ENCODE peak calls at places on chromosomes 3 and 15, in four cellular contexts. I, W, D and M are unnamed samples.

GRCh38 chr3:114083112-114083511 is 26.6 kb downstream of the QTRT2 start:
- DNase-seq in D (no peak), W (no peak), I (no peak), M (no peak)

GRCh38 chr15:60975951-60976350 is 253.2 kb downstream of the RORA start:
- DNase-seq in W (no peak), D (no peak), I (no peak), M (no peak)

GRCh38 chr3:98551754-98552153 is 20.0 kb downstream of the GPR15 start:
- DNase-seq in W (no peak), D (no peak), I (no peak), M (no peak)

GRCh38 chr3:128726691-128727031 is 678 bp downstream of the RAB7A start:
- DNase-seq in D (peak; percentile 19), I (peak; percentile 88), W (peak; percentile 70), M (peak; percentile 82)

GRCh38 chr15:58545307-58546065 is 113.7 kb downstream of the LIPC start:
- DNase-seq in I (no peak), W (no peak), D (no peak), M (no peak)

GRCh38 chr15:80228959-80229610 is 22.9 kb downstream of the CTXND1 start:
- DNase-seq in W (no peak), I (peak; percentile 10), D (no peak), M (no peak)

GRCh38 chr3:121998588-121999473 is 23.2 kb downstream of the ILDR1 start:
- DNase-seq in I (no peak), D (no peak), W (no peak), M (no peak)

GRCh38 chr3:188049890-188050530 is 103.9 kb upstream of the LPP start:
- DNase-seq in D (peak; percentile 24), W (no peak), I (no peak), M (no peak)

GRCh38 chr15:101242160-101242998 is 9.5 kb downstream of the CHSY1 start:
- DNase-seq in D (peak; percentile 44), I (peak; percentile 57), W (no peak), M (no peak)

GRCh38 chr3:184299488-184300376 is 691 bp downstream of the PSMD2 start:
- DNase-seq in D (no peak), I (peak; percentile 44), W (no peak), M (peak; percentile 4)

GRCh38 chr3:9111349-9112265 is 137.8 kb downstream of the SRGAP3 start:
- DNase-seq in W (no peak), D (no peak), I (no peak), M (peak; percentile 80)

GRCh38 chr3:114809668-114810413 is 337.2 kb downstream of the ZBTB20 start:
- DNase-seq in D (no peak), I (peak; percentile 5), W (no peak), M (no peak)

GRCh38 chr3:126284258-126284904 is 72.8 kb downstream of the KLF15 start:
- DNase-seq in W (no peak), I (peak; percentile 92), D (no peak), M (no peak)

GRCh38 chr3:132256984-132257383 is 60.2 kb upstream of the ACP3 start:
- DNase-seq in W (no peak), I (peak; percentile 37), D (no peak), M (no peak)

GRCh38 chr3:24332092-24332491 is 162.6 kb downstream of the THRB start:
- DNase-seq in D (no peak), W (no peak), I (no peak), M (no peak)

GRCh38 chr3:136070334-136070733 is 104.8 kb downstream of the PPP2R3A start:
- DNase-seq in W (no peak), D (no peak), I (peak; percentile 80), M (no peak)

GRCh38 chr3:66367979-66368378 is 132.8 kb downstream of the LRIG1 start:
- DNase-seq in W (no peak), I (no peak), D (no peak), M (no peak)

GRCh38 chr3:118842147-118842863 is 192.3 kb downstream of the IGSF11 start:
- DNase-seq in D (no peak), W (no peak), I (no peak), M (no peak)

GRCh38 chr3:119891944-119892721 is 110.2 kb downstream of the NR1I2 start:
- DNase-seq in W (no peak), D (peak; percentile 10), I (peak; percentile 56), M (no peak)

GRCh38 chr3:186261638-186262037 is 100.4 kb downstream of the DGKG start:
- DNase-seq in D (no peak), W (no peak), I (no peak), M (no peak)

GRCh38 chr3:186257866-186258265 is 104.2 kb downstream of the DGKG start:
- DNase-seq in I (no peak), D (no peak), W (no peak), M (no peak)

GRCh38 chr3:186259612-186260383 is 102.2 kb downstream of the DGKG start:
- DNase-seq in I (peak; percentile 84), D (peak; percentile 49), W (peak; percentile 82), M (peak; percentile 87)

GRCh38 chr3:186260726-186261125 is 101.3 kb downstream of the DGKG start:
- DNase-seq in W (no peak), D (no peak), I (no peak), M (no peak)

DNA sequence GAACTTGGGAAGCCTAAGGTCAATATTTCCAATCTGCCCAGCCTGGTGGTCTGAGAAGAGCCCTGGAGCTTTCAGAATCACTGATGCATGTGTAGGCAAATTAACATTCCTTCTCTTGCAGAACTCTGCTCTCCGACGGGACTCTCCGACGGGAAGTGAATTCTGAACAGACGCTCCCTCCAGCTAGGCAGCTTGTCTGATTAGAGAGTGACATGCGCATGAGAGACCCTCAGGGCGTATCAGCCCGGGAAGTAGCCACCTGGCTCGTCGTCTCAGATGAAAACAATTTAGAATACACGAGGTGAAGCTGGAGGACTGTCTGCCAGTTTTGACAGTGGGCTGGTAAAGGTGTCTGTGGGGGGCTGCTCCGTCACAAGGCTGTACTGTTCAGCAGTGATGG is 103.1 kb downstream of the DGKG start:
- DNase-seq in W (no peak), D (no peak), I (no peak), M (no peak)
- H3K27ac ChIP-seq in W (no peak overlapping the region), D (no peak overlapping the region), I (no peak overlapping the region), M (no peak overlapping the region)

DNA sequence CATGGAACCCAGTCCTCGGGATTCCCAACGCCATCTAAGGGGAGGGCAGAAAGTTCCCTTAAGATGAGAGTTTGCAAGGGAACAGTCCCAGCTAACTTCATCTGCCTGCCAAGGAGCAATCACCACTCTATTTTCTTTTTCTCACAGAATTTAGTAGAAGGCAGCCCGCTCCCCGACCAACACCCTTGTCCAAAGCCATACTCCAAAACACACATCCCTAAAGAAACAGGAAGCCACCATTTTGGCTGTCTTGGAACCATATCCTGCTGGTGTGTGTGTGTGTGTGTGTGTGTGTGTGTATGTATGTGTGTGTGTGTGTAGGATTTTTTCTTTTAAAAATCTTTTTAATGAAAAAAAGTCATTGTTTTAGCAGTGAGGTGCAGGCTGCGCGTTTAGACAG is 7.0 kb upstream of the FGD5 start:
- DNase-seq in W (no peak), D (no peak), I (no peak), M (no peak)
- H3K4me3 ChIP-seq in W (peak overlapping the region; percentile 72), D (no peak overlapping the region), I (no peak overlapping the region), M (no peak overlapping the region)

GRCh38 chr3:146156060-146156459 is 4.9 kb downstream of the PLOD2 start:
- DNase-seq in W (no peak), I (no peak), D (no peak), M (no peak)

GRCh38 chr3:146154316-146154715 is 6.7 kb downstream of the PLOD2 start:
- DNase-seq in D (no peak), I (no peak), W (no peak), M (no peak)

GRCh38 chr3:146155022-146155421 is 6.0 kb downstream of the PLOD2 start:
- DNase-seq in I (no peak), D (no peak), W (no peak), M (no peak)

GRCh38 chr3:146153429-146153828 is 7.6 kb downstream of the PLOD2 start:
- DNase-seq in I (no peak), D (no peak), W (no peak), M (no peak)

DNA sequence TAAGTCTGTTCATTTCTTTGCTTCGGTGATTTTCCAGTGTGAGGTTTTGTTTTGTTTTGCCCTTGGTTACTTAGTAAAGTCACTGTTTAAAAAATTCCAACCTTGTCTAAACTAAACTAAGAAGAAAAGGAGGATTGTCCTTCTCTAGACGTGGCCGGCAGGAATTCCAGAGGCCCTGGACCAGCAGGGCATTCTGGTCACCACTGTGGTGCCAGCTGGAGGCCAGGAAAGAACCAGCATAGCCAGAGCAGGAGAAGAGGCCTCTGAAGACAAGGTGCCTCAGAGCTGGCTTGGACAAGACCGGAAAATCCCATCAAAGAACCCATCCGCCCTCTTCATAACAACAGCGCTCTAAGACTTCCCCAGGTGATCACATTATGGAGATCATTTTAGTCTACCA is 8.1 kb downstream of the PLOD2 start:
- DNase-seq in I (peak; percentile 56), D (no peak), W (no peak), M (peak; percentile 49)
- H3K27ac ChIP-seq in I (no peak overlapping the region), D (no peak overlapping the region), W (no peak overlapping the region), M (peak overlapping the region; percentile 77)

GRCh38 chr3:127622772-127623576 is 6.0 kb upstream of the PODXL2 start:
- DNase-seq in I (no peak), D (no peak), W (no peak), M (peak; percentile 45)
- H3K4me3 ChIP-seq in I (no peak overlapping the region), D (no peak overlapping the region), W (no peak overlapping the region), M (no peak overlapping the region)

GRCh38 chr3:69292959-69293574 is 92.8 kb downstream of the FRMD4B start:
- DNase-seq in I (no peak), D (no peak), W (no peak), M (no peak)
- H3K27ac ChIP-seq in I (peak overlapping the region; percentile 94), D (no peak overlapping the region), W (no peak overlapping the region), M (no peak overlapping the region)

GRCh38 chr15:38130739-38131498 is 121.7 kb upstream of the SPRED1 start:
- DNase-seq in W (peak; percentile 79), D (no peak), I (peak; percentile 95), M (peak; percentile 92)
- H3K4me3 ChIP-seq in W (peak overlapping the region; percentile 22), D (no peak overlapping the region), I (no peak overlapping the region), M (no peak overlapping the region)

GRCh38 chr3:60578936-60579335 is 672.3 kb downstream of the FHIT start:
- DNase-seq in W (no peak), I (peak; percentile 68), D (no peak), M (no peak)
- H3K27ac ChIP-seq in W (no peak overlapping the region), I (no peak overlapping the region), D (no peak overlapping the region), M (no peak overlapping the region)

DNA sequence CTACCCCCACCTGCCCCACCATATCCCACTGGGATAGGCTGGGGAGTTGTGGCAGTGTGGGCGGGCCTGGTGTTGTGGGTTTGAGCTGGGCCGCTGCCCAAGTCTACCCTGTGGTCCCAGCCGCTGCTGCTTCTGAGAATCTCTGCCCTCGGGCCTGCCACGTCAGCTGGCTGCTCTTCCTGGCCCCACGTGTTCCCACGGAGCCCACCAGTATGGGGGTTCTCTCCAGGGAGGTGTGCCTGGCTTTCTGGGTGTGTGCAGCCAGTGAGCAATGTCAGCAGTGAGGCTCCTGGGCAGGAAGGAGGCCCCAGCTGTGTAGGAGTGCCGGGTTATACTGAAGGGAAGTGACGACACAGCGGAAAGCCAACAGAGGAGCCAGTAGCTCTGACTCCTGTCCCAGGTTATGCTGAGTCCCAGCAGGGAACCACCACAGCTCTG is 10.5 kb downstream of the GNAI2 start:
- DNase-seq in D (peak; percentile 69), W (peak; percentile 74), I (peak; percentile 99), M (peak; percentile 69)
- H3K4me3 ChIP-seq in D (peak overlapping the region; percentile 55), W (peak overlapping the region; percentile 52), I (peak overlapping the region; percentile 41), M (no peak overlapping the region)

GRCh38 chr15:26082833-26083174 is 219.7 kb upstream of the ATP10A start:
- DNase-seq in D (no peak), W (no peak), I (no peak), M (no peak)
- H3K27ac ChIP-seq in D (peak overlapping the region; percentile 71), W (peak overlapping the region; percentile 88), I (peak overlapping the region; percentile 11), M (peak overlapping the region; percentile 84)